ENCODE peak calls at places on chromosome 3, in four cellular contexts. D, R, N and K are unnamed samples.

GRCh38 chr3:157392104-157392503 is 44.5 kb upstream of the PTX3 start:
- DNase-seq in D (no peak), R (no peak), N (no peak), K (no peak)

GRCh38 chr3:174417568-174417967 is 441.6 kb upstream of the NAALADL2 start:
- DNase-seq in D (no peak), R (no peak), N (no peak), K (peak)

GRCh38 chr3:135516143-135516542 is 449.4 kb upstream of the PPP2R3A start:
- DNase-seq in D (no peak), R (no peak), N (no peak), K (no peak)

GRCh38 chr3:118970819-118971218 is 63.8 kb downstream of the IGSF11 start:
- DNase-seq in D (no peak), R (no peak), N (no peak), K (no peak)

GRCh38 chr3:44501971-44502370 is 24.5 kb upstream of the ZNF445 start:
- DNase-seq in D (no peak), R (no peak), N (no peak), K (no peak)

GRCh38 chr3:73401058-73401457 is 223.7 kb downstream of the PDZRN3 start:
- DNase-seq in D (no peak), R (no peak), N (no peak), K (no peak)

GRCh38 chr3:114234739-114235138 is 2.6 kb downstream of the ZNF80 start:
- DNase-seq in D (no peak), R (no peak), N (no peak), K (no peak)

GRCh38 chr3:145942052-145942451 is 218.9 kb downstream of the PLOD2 start:
- DNase-seq in D (no peak), R (no peak), N (no peak), K (no peak)

GRCh38 chr3:138082992-138083386 is 32.4 kb downstream of the DZIP1L start:
- DNase-seq in D (no peak), R (no peak), N (no peak), K (no peak)

GRCh38 chr3:138938877-138939562 is 7.9 kb downstream of the FOXL2 start:
- DNase-seq in D (no peak), R (no peak), N (no peak), K (no peak)

GRCh38 chr3:112822116-112823055 is 24.3 kb downstream of the CD200R1L start:
- DNase-seq in D (no peak), R (no peak), N (no peak), K (no peak)

GRCh38 chr3:184663756-184664155 is 48.1 kb downstream of the MAGEF1 start:
- DNase-seq in D (no peak), R (no peak), N (no peak), K (no peak)

GRCh38 chr3:115428825-115429224 is 194.5 kb upstream of the GAP43 start:
- DNase-seq in D (no peak), R (no peak), N (no peak), K (no peak)

GRCh38 chr3:46293991-46294833 is 52.0 kb downstream of the CCR3 start:
- DNase-seq in D (no peak), R (no peak), N (no peak), K (no peak)

GRCh38 chr3:72299321-72299802 is 514.4 kb upstream of the PROK2 start:
- DNase-seq in D (peak), R (no peak), N (no peak), K (no peak)

GRCh38 chr3:115792206-115792955 is 169.1 kb downstream of the GAP43 start:
- DNase-seq in D (no peak), R (no peak), N (peak), K (no peak)

GRCh38 chr3:46702246-46703012 is 1.2 kb downstream of the TMIE start:
- DNase-seq in D (peak), R (no peak), N (no peak), K (no peak)

DNA sequence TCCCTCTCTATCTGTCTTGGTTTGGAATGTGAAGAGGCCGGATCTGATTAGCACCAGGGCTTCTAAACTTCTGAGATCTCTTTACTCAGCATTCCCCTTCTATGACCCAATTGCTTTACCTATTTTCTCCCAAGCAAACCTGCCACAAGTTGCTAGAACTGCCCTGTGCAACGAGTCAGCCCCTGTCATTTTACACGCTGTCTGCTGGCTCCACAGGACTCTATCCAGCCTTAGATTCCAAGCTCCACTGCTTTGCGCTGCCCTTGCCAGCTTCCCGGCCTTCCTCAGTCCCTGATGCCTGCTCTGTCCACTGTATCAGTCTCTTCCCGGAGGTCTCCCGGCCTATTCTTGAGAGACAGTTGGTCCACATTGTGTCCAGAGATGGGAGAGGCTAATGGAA is 12.3 kb downstream of the CEP19 start:
- DNase-seq in D (no peak), R (no peak), N (no peak), K (no peak)
- TF ChIP-seq CTCF in D (no peak), R (no peak), N (no peak), K (no peak)

DNA sequence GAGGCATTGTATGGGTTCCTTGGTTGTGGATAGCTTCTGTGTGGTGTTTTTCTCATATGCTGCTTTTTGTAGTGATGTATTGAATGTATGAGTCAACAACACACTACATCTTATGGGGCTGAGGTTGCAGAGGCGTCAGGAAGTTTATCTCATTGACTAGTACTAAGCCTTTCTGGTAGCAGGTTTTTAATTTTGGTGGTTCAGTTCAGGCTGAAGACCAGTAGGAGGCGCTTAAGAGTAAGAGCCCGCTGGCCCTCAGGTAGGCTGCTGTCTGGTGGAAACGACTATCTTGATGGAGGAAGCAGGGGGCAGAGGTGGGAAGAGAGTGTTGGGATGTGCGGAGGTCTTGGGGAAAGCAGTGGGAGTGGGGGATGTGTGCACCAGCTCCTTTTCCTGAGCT is 62.4 kb downstream of the RTP4 start:
- DNase-seq in D (no peak), R (no peak), N (no peak), K (no peak)
- TF ChIP-seq CTCF in D (no peak), R (no peak), N (no peak), K (no peak)

DNA sequence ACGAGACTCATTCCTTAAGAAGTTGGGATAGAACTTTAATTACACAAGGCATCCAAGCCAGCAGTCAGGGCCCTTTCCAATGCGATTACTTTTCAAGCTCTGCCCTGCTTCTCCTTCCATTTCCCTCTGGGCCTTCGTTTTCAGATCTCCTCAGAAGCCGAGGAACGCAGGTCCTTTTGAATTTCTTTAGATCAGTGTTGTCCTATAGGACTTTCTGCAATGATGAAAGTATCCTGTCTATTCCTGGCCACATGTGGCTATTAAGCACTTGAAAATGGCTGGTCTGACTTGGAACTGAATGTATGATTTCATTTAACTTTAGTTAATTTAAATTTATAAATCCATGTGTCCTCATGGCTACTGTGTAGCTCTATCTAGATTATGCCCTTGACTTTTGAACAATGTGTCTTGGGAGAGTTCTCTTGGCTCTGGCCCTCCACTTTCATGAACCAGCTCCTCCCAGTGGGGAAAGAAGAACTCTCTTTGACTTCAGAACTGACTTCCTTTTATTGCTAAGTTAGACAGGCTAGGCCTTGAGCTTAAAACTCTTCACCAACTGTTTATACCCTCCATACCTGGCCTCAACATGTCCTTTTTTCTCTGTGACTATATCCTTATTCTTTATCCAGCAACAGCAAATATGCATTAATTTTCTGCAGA is 22.7 kb downstream of the TGFBR2 start:
- DNase-seq in D (no peak), R (no peak), N (no peak), K (peak)
- TF ChIP-seq CTCF in D (peak), R (no peak), N (peak), K (peak)

DNA sequence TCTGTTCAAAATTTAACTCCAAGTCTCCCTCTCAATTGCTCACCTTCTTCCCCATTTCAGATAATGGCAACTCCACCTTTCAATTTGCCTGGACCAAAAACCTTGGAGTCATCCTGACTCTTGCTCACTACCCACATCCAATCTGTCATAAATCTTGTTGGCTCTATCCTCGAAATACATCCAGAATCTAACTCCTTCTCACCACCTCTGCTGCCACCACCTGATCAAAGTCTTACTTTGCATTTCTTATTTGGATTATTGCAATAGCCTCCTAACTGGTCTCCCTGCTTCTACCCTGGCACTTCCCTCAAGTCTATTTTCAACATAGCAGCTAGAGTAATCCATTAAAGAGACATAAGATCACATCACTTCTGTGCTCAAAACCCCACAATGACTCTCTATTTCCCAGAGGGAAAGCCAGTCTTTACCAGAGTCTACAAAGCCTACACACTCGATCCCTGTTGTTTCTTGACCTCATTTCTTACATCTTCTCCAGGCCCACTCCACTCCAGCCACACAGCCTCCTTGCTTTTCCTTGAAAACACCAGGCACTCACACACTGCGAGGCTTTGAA is 86.6 kb downstream of the GPR156 start:
- DNase-seq in D (no peak), R (no peak), N (no peak), K (no peak)
- TF ChIP-seq CTCF in D (no peak), R (no peak), N (no peak), K (no peak)

GRCh38 chr3:169619793-169620192 is 43.7 kb downstream of the MECOM start:
- DNase-seq in D (no peak), R (no peak), N (no peak), K (no peak)
- TF ChIP-seq CTCF in D (peak), R (no peak), N (no peak), K (no peak)

GRCh38 chr3:151660890-151661289 is 72.8 kb upstream of the AADACL2 start:
- DNase-seq in D (no peak), R (no peak), N (no peak), K (no peak)
- TF ChIP-seq CTCF in D (peak), R (no peak), N (no peak), K (no peak)

DNA sequence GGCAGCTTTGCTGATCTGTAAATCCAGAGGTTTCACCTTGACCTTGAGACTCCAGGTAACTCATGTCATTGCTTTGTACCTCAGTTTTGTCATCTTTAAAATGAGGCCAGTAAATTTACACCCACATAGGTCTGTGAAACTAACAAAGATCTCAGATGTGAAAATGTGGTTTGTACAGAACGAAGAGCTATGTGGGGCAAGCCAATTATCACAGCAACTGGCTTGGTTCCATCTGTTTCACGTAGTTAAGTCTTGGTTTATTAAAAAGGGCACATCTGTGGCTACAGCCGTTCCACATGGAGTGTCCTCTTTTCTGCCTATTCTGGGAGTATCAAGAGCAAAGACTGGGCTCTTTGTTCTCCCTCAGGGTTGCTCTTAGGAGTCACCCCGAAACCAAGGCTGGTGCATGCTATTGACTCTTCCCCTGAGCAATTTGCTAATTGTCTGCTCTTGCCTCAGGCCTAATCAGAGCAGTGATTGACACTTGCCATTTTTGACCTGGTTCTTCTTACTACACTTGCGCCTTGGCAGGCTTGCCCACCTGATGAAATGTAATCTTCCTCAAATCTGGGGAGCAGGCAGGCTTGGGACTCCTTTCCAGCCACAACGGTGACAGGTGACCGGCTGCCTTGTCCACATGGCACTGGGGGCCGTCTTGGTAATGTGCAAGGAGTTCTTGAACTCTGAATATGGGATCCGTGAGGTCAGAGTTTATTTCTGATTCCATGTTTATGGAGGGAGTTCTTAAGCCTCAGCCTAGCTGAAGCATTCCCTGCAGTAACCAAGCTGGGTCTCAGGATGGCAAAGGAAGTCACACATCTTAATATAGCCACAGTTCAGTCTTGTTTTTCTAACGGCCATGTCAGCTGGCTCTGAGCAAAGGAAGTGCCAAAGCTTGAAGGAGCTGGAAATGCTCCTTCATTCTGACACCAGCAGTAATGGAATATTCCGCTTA is 40.1 kb downstream of the EAF1 start:
- DNase-seq in D (peak), R (no peak), N (no peak), K (no peak)
- TF ChIP-seq CTCF in D (no peak), R (no peak), N (no peak), K (no peak)